ENCODE peak calls at places on chromosomes 11 and 22, in seven cellular contexts. W is stimulated activated CD8-positive, alpha-beta memory T cell treated with anti-CD3 and anti-CD28 coated beads, Interleukin-7, amount 100 ng/mL, for 1 hour; R is Calu3; P is activated gamma-delta T cell; U is epithelial cell of proximal tubule; A is NCI-H1105 treated with DMSO at 0.1 percent for 48 hours; Q is nephron progenitor cell. I is an unnamed sample.

GRCh38 chr22:44456661-44457412 is 41.2 kb downstream of the RTL6 start:
- DNase-seq in P (no peak), A (no peak), U (no peak), Q (no peak), R (no peak), W (no peak), I (no peak)

GRCh38 chr11:70517996-70518907 is 119.9 kb downstream of the CTTN start:
- DNase-seq in R (no peak), P (no peak), U (no peak), A (no peak), W (no peak), Q (no peak), I (no peak)

GRCh38 chr22:17201285-17201945 is 17.8 kb downstream of the ADA2 start:
- DNase-seq in A (no peak), U (no peak), W (no peak), R (peak; percentile 32), P (no peak), Q (no peak), I (no peak)

GRCh38 chr22:40709752-40710413 is 30.6 kb downstream of the MCHR1 start:
- DNase-seq in U (no peak), Q (no peak), W (no peak), A (no peak), R (no peak), P (no peak), I (no peak)

GRCh38 chr11:44627911-44628729 is 62.7 kb downstream of the CD82 start:
- DNase-seq in P (no peak), A (peak; percentile 72), W (no peak), Q (no peak), R (no peak), U (no peak), I (no peak)

GRCh38 chr11:133157180-133157579 is 375.1 kb downstream of the OPCML start:
- DNase-seq in U (no peak), Q (no peak), A (no peak), W (no peak), R (no peak), P (no peak), I (no peak)

GRCh38 chr11:34480339-34480738 is 33.3 kb downstream of the ELF5 start:
- DNase-seq in P (no peak), U (no peak), R (no peak), A (no peak), W (no peak), Q (no peak), I (no peak)

GRCh38 chr22:38204784-38205183 is 3.0 kb downstream of the MAFF start:
- DNase-seq in Q (no peak), U (no peak), A (no peak), W (no peak), R (no peak), P (no peak), I (no peak)

GRCh38 chr11:63682045-63682915 is 980 bp downstream of the RTN3 start:
- DNase-seq in A (peak; percentile 72), R (peak; percentile 20), W (no peak), Q (peak; percentile 26), U (no peak), P (no peak), I (no peak)

GRCh38 chr11:79150966-79151365 is 289.9 kb downstream of the TENM4 start:
- DNase-seq in P (no peak), R (no peak), Q (no peak), A (no peak), W (no peak), U (no peak), I (no peak)

GRCh38 chr11:19429108-19429760 is 188.5 kb upstream of the E2F8 start:
- DNase-seq in P (no peak), W (no peak), Q (no peak), U (no peak), R (no peak), A (no peak), I (no peak)

GRCh38 chr11:80165763-80166162 is 724.9 kb upstream of the TENM4 start:
- DNase-seq in R (no peak), A (no peak), Q (no peak), U (no peak), P (no peak), W (no peak), I (no peak)

GRCh38 chr11:30282289-30282631 is 40.6 kb upstream of the ARL14EP start:
- DNase-seq in A (no peak), P (no peak), W (no peak), Q (no peak), U (no peak), R (no peak), I (no peak)

GRCh38 chr11:115334932-115335788 is 169.1 kb downstream of the CADM1 start:
- DNase-seq in P (no peak), Q (no peak), A (peak; percentile 57), W (no peak), R (no peak), U (peak; percentile 7), I (no peak)

GRCh38 chr22:20550851-20551744 is 43.7 kb downstream of the MED15 start:
- DNase-seq in P (no peak), A (no peak), R (no peak), Q (no peak), W (no peak), U (no peak), I (no peak)

GRCh38 chr11:118132385-118133151 is 20.1 kb downstream of the SCN4B start:
- DNase-seq in P (no peak), Q (no peak), W (no peak), U (no peak), R (no peak), A (no peak), I (no peak)

GRCh38 chr11:102810943-102811528 is 13.1 kb upstream of the MMP1 start:
- DNase-seq in A (peak; percentile 8), R (no peak), W (no peak), Q (no peak), U (no peak), P (no peak), I (no peak)

GRCh38 chr11:130737041-130737830 is 179.0 kb downstream of the SNX19 start:
- DNase-seq in U (no peak), R (no peak), Q (no peak), A (no peak), W (no peak), P (no peak), I (no peak)

GRCh38 chr11:7278314-7278917 is 26.7 kb downstream of the SYT9 start:
- DNase-seq in U (peak; percentile 2), P (no peak), Q (peak; percentile 30), A (peak; percentile 37), R (peak; percentile 40), W (no peak), I (no peak)